ENCODE peak calls at places on chromosome 4, in seven cellular contexts. Q, Y, D, L, B, G and T are unnamed samples. For H3K4me1, the result is how much of the 10 kb centered on the place peaks cover.

GRCh38 chr4:47612116-47613023 is 127.3 kb downstream of the ATP10D start:
- DNase-seq in Q (no peak), Y (peak), D (peak), L (no peak), B (no peak), G (no peak), T (no peak)

GRCh38 chr4:52371861-52372260 is 287.2 kb downstream of the USP46 start:
- DNase-seq in Q (no peak), Y (no peak), D (peak), L (no peak), B (no peak), G (no peak), T (no peak)

GRCh38 chr4:81922271-81922775 is 450.6 kb upstream of the RASGEF1B start:
- DNase-seq in Q (no peak), Y (no peak), D (no peak), L (no peak), B (no peak), G (no peak), T (no peak)

GRCh38 chr4:125432078-125432477 is 117.3 kb downstream of the FAT4 start:
- DNase-seq in Q (peak), Y (peak), D (peak), L (no peak), B (peak), G (no peak), T (peak)

GRCh38 chr4:152408514-152409327 is 127.2 kb downstream of the FBXW7 start:
- DNase-seq in Q (peak), Y (peak), D (peak), L (no peak), B (no peak), G (peak), T (peak)

GRCh38 chr4:80532674-80533333 is 197.3 kb downstream of the CFAP299 start:
- DNase-seq in Q (no peak), Y (no peak), D (no peak), L (no peak), B (no peak), G (no peak), T (no peak)

GRCh38 chr4:190020790-190021717 is 6.0 kb downstream of the FRG2 start:
- DNase-seq in Q (no peak), Y (peak), D (no peak), L (peak), B (peak), G (no peak), T (peak)

GRCh38 chr4:39682133-39682532 is 15.8 kb upstream of the UBE2K start:
- DNase-seq in Q (no peak), Y (no peak), D (no peak), L (no peak), B (no peak), G (no peak), T (no peak)

GRCh38 chr4:76954489-76954888 is 4.9 kb downstream of the SEPTIN11 start:
- DNase-seq in Q (no peak), Y (no peak), D (no peak), L (no peak), B (no peak), G (no peak), T (no peak)

GRCh38 chr4:111064342-111064993 is 441.6 kb upstream of the PITX2 start:
- DNase-seq in Q (no peak), Y (peak), D (peak), L (no peak), B (peak), G (no peak), T (peak)

GRCh38 chr4:79198886-79199591 is 126.8 kb downstream of the NAA11 start:
- DNase-seq in Q (no peak), Y (no peak), D (no peak), L (no peak), B (no peak), G (no peak), T (peak)

GRCh38 chr4:29588615-29589014 is 1131.6 kb upstream of the PCDH7 start:
- DNase-seq in Q (no peak), Y (peak), D (no peak), L (no peak), B (no peak), G (no peak), T (no peak)

GRCh38 chr4:15262396-15262795 is 165.4 kb upstream of the C1QTNF7 start:
- DNase-seq in Q (no peak), Y (no peak), D (no peak), L (no peak), B (no peak), G (no peak), T (no peak)

GRCh38 chr4:142238589-142238988 is 602.2 kb downstream of the IL15 start:
- DNase-seq in Q (no peak), Y (peak), D (no peak), L (no peak), B (no peak), G (no peak), T (no peak)

GRCh38 chr4:162761965-162762364 is 404.7 kb downstream of the NAF1 start:
- DNase-seq in Q (no peak), Y (no peak), D (no peak), L (no peak), B (no peak), G (no peak), T (no peak)

GRCh38 chr4:138494931-138495330 is 252.8 kb upstream of the SLC7A11 start:
- DNase-seq in Q (no peak), Y (peak), D (peak), L (peak), B (peak), G (no peak), T (peak)

GRCh38 chr4:150010525-150011126 is 67.6 kb upstream of the DCLK2 start:
- DNase-seq in Q (peak), Y (peak), D (peak), L (no peak), B (peak), G (peak), T (peak)

GRCh38 chr4:180587379-180587778 is 1655.8 kb upstream of the TENM3 start:
- DNase-seq in Q (no peak), Y (no peak), D (no peak), L (no peak), B (no peak), G (no peak), T (no peak)

GRCh38 chr4:3396611-3397010 is 45.2 kb upstream of the HGFAC start:
- DNase-seq in Q (no peak), Y (no peak), D (no peak), L (no peak), B (no peak), G (no peak), T (no peak)

GRCh38 chr4:169047967-169048366 is 37.9 kb upstream of the CBR4 start:
- DNase-seq in Q (no peak), Y (no peak), D (no peak), L (no peak), B (no peak), G (no peak), T (no peak)

GRCh38 chr4:8762951-8763735 is 108.5 kb downstream of the HMX1 start:
- DNase-seq in Q (no peak), Y (no peak), D (no peak), L (no peak), B (no peak), G (no peak), T (no peak)

GRCh38 chr4:94373752-94374151 is 31.1 kb upstream of the HPGDS start:
- DNase-seq in Q (no peak), Y (no peak), D (no peak), L (no peak), B (no peak), G (no peak), T (no peak)

GRCh38 chr4:85860066-85860465 is 385.1 kb downstream of the ARHGAP24 start:
- DNase-seq in Q (no peak), Y (peak), D (no peak), L (no peak), B (no peak), G (no peak), T (no peak)

GRCh38 chr4:111778543-111778942 is 366.7 kb upstream of the FAM241A start:
- DNase-seq in Q (no peak), Y (no peak), D (peak), L (no peak), B (no peak), G (no peak), T (peak)

GRCh38 chr4:91838181-91838861 is 465.4 kb upstream of the GRID2 start:
- DNase-seq in Q (no peak), Y (no peak), D (no peak), L (no peak), B (no peak), G (no peak), T (no peak)

GRCh38 chr4:153075836-153076235 is 128.4 kb upstream of the TRIM2 start:
- DNase-seq in Q (no peak), Y (no peak), D (no peak), L (no peak), B (no peak), G (no peak), T (peak)

GRCh38 chr4:113502883-113503282 is 258.7 kb downstream of the CAMK2D start:
- DNase-seq in Q (no peak), Y (no peak), D (no peak), L (no peak), B (no peak), G (no peak), T (no peak)

GRCh38 chr4:8913858-8914460 is 42.3 kb upstream of the HMX1 start:
- DNase-seq in Q (no peak), Y (no peak), D (no peak), L (peak), B (no peak), G (no peak), T (no peak)

GRCh38 chr4:10108818-10109783 is 7.5 kb downstream of the WDR1 start:
- DNase-seq in Q (no peak), Y (peak), D (peak), L (no peak), B (no peak), G (peak), T (no peak)

GRCh38 chr4:17812125-17812524 is 1.3 kb downstream of the NCAPG start:
- DNase-seq in Q (no peak), Y (no peak), D (no peak), L (no peak), B (no peak), G (no peak), T (no peak)

DNA sequence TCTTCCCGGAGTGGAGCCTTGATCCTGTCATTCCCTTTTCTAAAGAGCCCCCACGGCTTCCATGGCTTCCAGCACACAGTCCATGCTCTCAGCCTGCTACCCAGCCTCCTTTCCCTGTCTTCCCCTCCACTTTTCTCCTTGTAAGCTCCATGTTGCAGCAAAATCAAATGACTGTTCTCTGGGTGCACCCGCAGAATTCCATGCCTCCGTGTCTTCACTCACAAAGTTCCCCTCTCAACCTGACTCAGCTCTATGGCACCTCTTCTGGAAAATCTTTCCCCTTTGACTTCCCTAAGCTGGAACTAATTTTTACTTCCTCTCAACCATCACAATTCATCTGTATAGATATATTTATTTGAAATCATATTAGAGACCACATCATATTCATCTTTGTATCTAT is 3.5 kb downstream of the SETD7 start:
- DNase-seq in Q (no peak), Y (peak), D (peak), L (no peak), B (no peak), G (peak), T (peak)
- H3K27ac ChIP-seq in Q (no peak), Y (no peak), D (peak), L (no peak), B (no peak), G (no peak), T (no peak)

DNA sequence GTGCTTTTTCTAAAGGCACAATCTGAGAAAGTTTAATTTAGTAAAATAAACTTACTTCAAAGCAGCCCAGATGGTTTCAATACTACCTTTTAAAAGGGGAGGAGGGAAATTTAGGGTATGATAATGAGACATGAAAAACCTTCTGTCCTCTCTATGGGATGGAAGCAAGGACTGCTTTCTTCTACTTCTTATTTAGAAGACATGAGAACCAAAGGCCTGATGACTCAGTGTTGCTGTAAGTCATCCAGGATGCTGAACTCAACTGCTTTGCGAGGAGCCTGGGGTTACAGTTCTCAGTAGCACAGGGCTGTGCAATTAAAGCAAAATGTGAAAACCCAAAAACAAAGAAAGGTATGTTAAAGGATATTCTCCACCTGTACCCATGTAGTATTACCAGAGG is 140.8 kb upstream of the EDNRA start:
- DNase-seq in Q (no peak), Y (peak), D (peak), L (no peak), B (no peak), G (no peak), T (no peak)
- H3K18ac ChIP-seq in Q (no peak), Y (no peak), D (no peak), L (no peak), B (no peak), G (no peak), T (no peak)

GRCh38 chr4:182809417-182810102 is 107.6 kb downstream of the DCTD start:
- DNase-seq in Q (no peak), Y (no peak), D (no peak), L (no peak), B (no peak), G (no peak), T (peak)
- H3K4me1 ChIP-seq in Q (under half), Y (under half), D (under half), L (under half), B (under half), G (under half), T (under half)

DNA sequence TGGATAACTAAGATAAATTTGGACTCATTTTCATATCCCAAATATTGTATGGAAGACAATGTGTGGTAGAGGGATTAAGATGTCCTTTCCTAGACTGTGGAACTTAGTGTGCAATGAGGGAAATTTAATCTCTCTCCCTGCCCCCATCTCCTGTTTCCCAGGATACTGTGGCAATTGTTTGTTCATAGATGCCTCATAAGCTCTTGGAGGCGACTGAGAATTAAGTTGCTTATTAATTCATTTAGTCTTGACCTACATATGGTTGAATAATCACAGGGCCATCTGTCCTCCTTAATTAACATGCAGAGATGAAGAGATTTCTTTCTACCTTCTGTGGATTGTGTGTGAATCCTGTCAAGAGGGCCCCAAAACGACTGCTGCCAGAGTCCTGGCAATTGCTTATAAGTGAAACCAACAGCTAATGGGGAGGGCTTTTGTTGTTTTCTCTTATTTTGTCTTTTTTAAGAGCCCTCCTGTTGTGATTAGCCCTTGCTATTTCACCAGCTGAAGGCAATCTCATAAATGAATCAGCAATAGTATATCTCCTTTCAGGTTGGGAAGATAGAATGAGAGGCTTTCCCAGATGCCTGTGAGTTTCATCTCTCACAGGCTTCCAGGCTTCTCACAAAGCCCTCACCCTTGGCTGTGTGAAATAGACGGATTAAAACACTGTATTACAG is 58.7 kb downstream of the PGRMC2 start:
- DNase-seq in Q (no peak), Y (peak), D (no peak), L (no peak), B (no peak), G (no peak), T (no peak)
- H3K27ac ChIP-seq in Q (no peak), Y (peak), D (peak), L (no peak), B (no peak), G (no peak), T (no peak)

GRCh38 chr4:158209825-158210807 is at the start of gene TMEM144:
- DNase-seq in Q (peak), Y (peak), D (peak), L (peak), B (peak), G (peak), T (peak)
- H3K18ac ChIP-seq in Q (peak), Y (peak), D (peak), L (peak), B (peak), G (no peak), T (no peak)

GRCh38 chr4:61085534-61085933 is 114.6 kb upstream of the ADGRL3 start:
- DNase-seq in Q (no peak), Y (no peak), D (no peak), L (no peak), B (no peak), G (no peak), T (no peak)

GRCh38 chr4:61086357-61086756 is 113.8 kb upstream of the ADGRL3 start:
- DNase-seq in Q (no peak), Y (no peak), D (no peak), L (no peak), B (no peak), G (no peak), T (peak)

GRCh38 chr4:61086979-61087378 is 113.1 kb upstream of the ADGRL3 start:
- DNase-seq in Q (no peak), Y (no peak), D (no peak), L (no peak), B (no peak), G (no peak), T (no peak)
- H3K4me1 ChIP-seq in Q (under half), Y (under half), D (under half), L (under half), B (under half), G (under half), T (under half)